ENCODE peak calls at places on chromosome 10, in five cellular contexts. N is left ventricle myocardium inferior, B is fibroblast of the aortic adventitia, R is fibroblast of mammary gland, V is left lung. Z is an unnamed sample.
A peak's percentile ranks its signal among the peaks of the same experiment; 100 is the strongest.

GRCh38 chr10:5888352-5888751 is 1.3 kb downstream of the ANKRD16 start:
- DNase-seq in R (peak; percentile 58), V (no peak), N (no peak), B (peak; percentile 61), Z (peak; percentile 52)

GRCh38 chr10:124279882-124280281 is 138.8 kb downstream of the OAT start:
- DNase-seq in B (no peak), R (no peak), N (no peak), V (peak; percentile 70), Z (no peak)

GRCh38 chr10:47443145-47443544 is 40.8 kb downstream of the ANXA8 start:
- DNase-seq in V (no peak), N (no peak), R (no peak), B (no peak), Z (no peak)

GRCh38 chr10:48330269-48330668 is 23.8 kb downstream of the MAPK8 start:
- DNase-seq in V (no peak), R (peak; percentile 28), B (peak; percentile 53), N (no peak), Z (peak; percentile 70)

GRCh38 chr10:132101529-132101928 is 35.8 kb downstream of the JAKMIP3 start:
- DNase-seq in N (no peak), V (peak; percentile 16), B (no peak), R (no peak), Z (no peak)

GRCh38 chr10:88386878-88387773 is 196.0 kb downstream of the RNLS start:
- DNase-seq in V (peak; percentile 33), R (peak; percentile 72), B (peak; percentile 76), N (no peak), Z (peak; percentile 83)

GRCh38 chr10:75418287-75418686 is 13.1 kb upstream of the LRMDA start:
- DNase-seq in B (no peak), V (no peak), R (no peak), N (no peak), Z (no peak)

GRCh38 chr10:133139561-133140065 is 20.4 kb upstream of the KNDC1 start:
- DNase-seq in N (peak; percentile 4), R (no peak), B (no peak), V (peak; percentile 25), Z (no peak)

GRCh38 chr10:132574783-132575319 is 37.3 kb downstream of the INPP5A start:
- DNase-seq in B (no peak), R (no peak), N (no peak), V (peak; percentile 32), Z (peak; percentile 49)

GRCh38 chr10:44650576-44651394 is 260.4 kb upstream of the TMEM72 start:
- DNase-seq in R (peak; percentile 56), B (peak; percentile 53), V (no peak), N (peak; percentile 20), Z (peak; percentile 50)

GRCh38 chr10:35819736-35820135 is 177.6 kb upstream of the FZD8 start:
- DNase-seq in R (no peak), N (no peak), V (no peak), B (no peak), Z (no peak)

GRCh38 chr10:35822316-35822715 is 180.2 kb upstream of the FZD8 start:
- DNase-seq in V (peak; percentile 57), N (peak; percentile 84), R (peak; percentile 76), B (peak; percentile 91), Z (peak; percentile 76)

GRCh38 chr10:35821339-35821911 is 179.3 kb upstream of the FZD8 start:
- DNase-seq in R (no peak), B (peak; percentile 22), N (no peak), V (no peak), Z (no peak)

GRCh38 chr10:35827783-35828182 is 185.7 kb upstream of the FZD8 start:
- DNase-seq in R (no peak), B (no peak), V (no peak), N (no peak), Z (no peak)

GRCh38 chr10:35824704-35825103 is 182.6 kb upstream of the FZD8 start:
- DNase-seq in R (no peak), N (no peak), B (peak; percentile 60), V (no peak), Z (no peak)
- TF ChIP-seq CTCF in R (no peak), N (no peak), B (no peak), V (no peak), Z (no peak)

GRCh38 chr10:121593676-121594075 is 4.6 kb downstream of the FGFR2 start:
- DNase-seq in B (no peak), N (no peak), R (no peak), V (no peak), Z (no peak)

GRCh38 chr10:121590772-121591171 is 7.5 kb downstream of the FGFR2 start:
- DNase-seq in N (no peak), B (no peak), R (no peak), V (no peak), Z (no peak)

GRCh38 chr10:121591186-121591585 is 7.1 kb downstream of the FGFR2 start:
- DNase-seq in R (no peak), V (no peak), B (no peak), N (no peak), Z (no peak)

GRCh38 chr10:121593267-121593666 is 5.0 kb downstream of the FGFR2 start:
- DNase-seq in B (no peak), V (no peak), R (no peak), N (no peak), Z (no peak)

GRCh38 chr10:121592155-121592890 is 5.9 kb downstream of the FGFR2 start:
- DNase-seq in N (no peak), V (no peak), B (no peak), R (no peak), Z (no peak)
- TF ChIP-seq CTCF in N (no peak), V (no peak), B (no peak), R (no peak), Z (no peak)

DNA sequence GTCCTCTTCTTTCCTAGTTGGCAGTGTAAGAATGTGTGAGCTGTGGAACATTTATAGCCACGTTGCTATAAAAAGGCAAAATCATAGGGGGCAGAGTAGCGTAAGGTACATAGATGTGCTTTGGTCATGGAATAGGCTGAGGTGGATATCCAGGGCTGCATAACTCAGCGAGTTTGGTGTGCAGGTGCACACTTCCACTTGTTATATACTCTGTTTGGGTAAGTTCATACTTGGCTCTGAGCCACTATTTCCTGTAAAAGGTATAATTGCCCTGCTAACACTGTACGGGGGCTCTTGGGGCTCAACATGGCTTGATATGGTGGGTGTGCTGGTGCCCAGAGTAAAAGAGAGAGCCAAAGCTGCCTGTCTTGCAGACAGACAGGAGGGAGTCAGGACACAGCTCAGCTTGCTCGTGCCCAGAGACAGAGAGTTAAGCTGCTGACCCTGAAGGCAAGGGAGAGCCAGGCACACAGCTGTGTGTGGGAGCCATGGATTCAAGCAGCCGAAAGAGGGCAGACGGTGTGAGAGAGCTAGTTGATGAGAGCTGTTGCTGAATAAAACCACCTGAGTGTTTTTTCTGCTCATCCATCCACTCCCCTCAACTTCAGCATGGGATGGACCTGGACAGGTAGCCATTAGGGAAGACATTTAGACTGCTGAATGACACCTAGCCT is 126.7 kb downstream of the DKK1 start:
- DNase-seq in V (no peak), R (no peak), N (no peak), B (no peak), Z (no peak)
- TF ChIP-seq CTCF in V (no peak), R (no peak), N (no peak), B (no peak), Z (no peak)

DNA sequence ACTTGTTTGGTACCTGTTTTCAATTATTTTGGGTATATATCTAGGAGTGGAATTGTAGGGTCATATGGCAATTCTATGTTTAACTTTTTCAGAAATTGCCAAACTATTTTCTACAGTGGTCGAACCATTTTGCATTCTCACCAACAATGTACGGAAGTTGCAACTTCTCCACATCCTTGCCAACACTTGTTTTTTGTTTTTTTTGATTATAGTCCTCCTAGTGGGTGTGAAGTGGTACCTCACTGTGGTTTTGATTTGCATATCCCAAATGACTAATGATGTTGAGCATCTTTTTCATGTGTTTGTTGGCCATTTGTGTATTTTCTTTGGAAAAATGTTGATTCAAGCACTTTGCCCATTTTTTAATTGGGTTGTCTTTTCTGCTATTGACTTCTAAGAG is 122.1 kb downstream of the RPS24 start:
- DNase-seq in R (no peak), B (no peak), N (no peak), V (no peak), Z (no peak)
- TF ChIP-seq CTCF in R (peak; percentile 2), B (peak; percentile 15), N (no peak), V (no peak), Z (no peak)

DNA sequence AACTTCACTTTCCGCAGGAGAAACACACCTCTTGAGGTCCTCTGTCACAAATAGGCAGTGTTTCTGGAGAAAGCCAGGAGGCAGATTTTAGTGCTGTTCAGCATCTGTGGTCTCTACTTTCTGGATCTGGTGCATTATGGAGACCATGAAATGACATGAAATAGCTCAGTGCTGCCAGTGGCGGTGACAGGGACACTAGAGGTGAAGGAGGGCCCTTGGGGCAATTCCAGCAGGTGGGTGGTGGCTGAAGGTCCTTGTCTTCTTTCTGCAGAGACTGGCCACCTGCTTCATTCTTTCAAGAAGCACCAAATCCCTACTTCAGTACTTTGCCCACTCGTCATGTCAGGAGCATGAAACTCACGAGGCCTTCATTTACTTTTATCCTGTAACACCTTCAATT is 135.7 kb downstream of the TCF7L2 start:
- DNase-seq in B (no peak), V (no peak), R (no peak), N (no peak), Z (no peak)
- TF ChIP-seq CTCF in B (no peak), V (no peak), R (no peak), N (no peak), Z (no peak)

GRCh38 chr10:109411897-109412296 is 511.4 kb downstream of the XPNPEP1 start:
- DNase-seq in N (no peak), R (no peak), V (no peak), B (peak; percentile 25), Z (no peak)
- TF ChIP-seq CTCF in N (no peak), R (no peak), V (no peak), B (no peak), Z (no peak)

DNA sequence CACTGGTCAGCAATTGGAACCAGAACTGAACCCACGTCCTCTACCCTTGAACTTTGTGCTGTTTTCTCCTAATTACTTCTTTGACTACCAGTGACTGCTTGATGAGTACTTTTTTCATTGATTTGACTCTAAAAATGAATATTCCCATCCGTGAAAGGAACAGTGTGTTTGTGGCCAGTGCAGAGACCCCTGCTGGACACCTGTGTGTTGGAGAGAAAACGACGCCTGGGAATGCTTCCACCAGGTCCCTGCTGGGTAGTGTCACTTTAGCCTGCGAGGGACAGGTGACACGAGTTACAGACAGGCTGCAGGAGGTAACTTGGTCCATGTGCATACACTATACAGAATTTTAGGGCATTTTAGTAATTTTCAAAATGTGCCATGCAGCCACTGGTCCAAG is 6.8 kb upstream of the GJD4 start:
- DNase-seq in N (no peak), B (no peak), R (no peak), V (no peak), Z (no peak)
- TF ChIP-seq CTCF in N (peak; percentile 66), B (peak; percentile 51), R (peak; percentile 45), V (no peak), Z (peak; percentile 52)

DNA sequence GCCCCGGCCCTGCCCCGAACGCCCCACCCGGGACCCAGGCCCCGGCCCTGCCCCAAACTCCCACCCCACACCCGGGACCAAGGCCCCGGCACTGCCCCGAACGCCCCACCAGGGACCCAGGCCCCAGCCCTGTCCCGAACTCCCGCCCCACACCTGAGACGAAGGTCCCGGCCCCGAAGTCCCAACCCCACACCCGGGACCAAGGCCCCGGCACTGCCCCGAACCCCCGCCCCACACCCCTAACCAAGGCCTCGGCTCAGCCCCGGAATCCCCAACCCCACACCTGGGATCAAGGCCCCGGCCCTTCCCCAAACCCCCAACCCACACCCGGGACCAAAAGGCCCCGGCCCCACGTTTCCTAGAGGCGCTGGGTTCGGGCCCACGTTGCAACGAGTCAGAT is 1.1 kb upstream of the LARP4B start:
- DNase-seq in V (no peak), R (no peak), N (no peak), B (no peak), Z (no peak)
- TF ChIP-seq CTCF in V (no peak), R (no peak), N (no peak), B (no peak), Z (no peak)

Z was measured in cardiac fibroblast.